ENCODE peak calls at places on chromosomes 12 and 14, in nine cellular contexts. X, H, Y, K, U, E, I, M and Z are unnamed samples.

GRCh38 chr12:57218030-57218853 is 1.6 kb downstream of the NXPH4 start:
- DNase-seq in K (no peak), E (no peak), U (no peak), H (no peak), M (no peak), X (no peak), I (no peak), Y (no peak), Z (no peak)

GRCh38 chr12:96427269-96427729 is 27.1 kb upstream of the CDK17 start:
- DNase-seq in M (no peak), X (no peak), H (no peak), U (peak; percentile 88), E (no peak), I (peak; percentile 100), Y (no peak), K (peak; percentile 25), Z (no peak)

GRCh38 chr14:97580923-97581495 is 783.8 kb downstream of the VRK1 start:
- DNase-seq in Y (no peak), H (no peak), M (no peak), E (no peak), X (no peak), I (no peak), K (no peak), U (no peak), Z (no peak)

GRCh38 chr12:24770334-24770733 is 178.6 kb downstream of the BCAT1 start:
- DNase-seq in I (peak; percentile 80), H (no peak), M (no peak), X (no peak), K (no peak), U (no peak), Y (no peak), E (no peak), Z (no peak)

GRCh38 chr12:69698769-69699540 is at the start of gene BEST3:
- DNase-seq in I (no peak), Y (no peak), K (no peak), M (peak; percentile 99), X (no peak), E (no peak), H (peak; percentile 96), U (no peak), Z (peak; percentile 94)

GRCh38 chr12:70840966-70841365 is 79.6 kb downstream of the PTPRR start:
- DNase-seq in H (no peak), U (no peak), I (no peak), E (no peak), Y (no peak), X (no peak), K (no peak), M (no peak), Z (no peak)

GRCh38 chr12:109347579-109347978 is at the start of gene MYO1H:
- DNase-seq in H (no peak), U (no peak), Y (no peak), E (no peak), K (no peak), I (no peak), M (no peak), X (no peak), Z (no peak)

GRCh38 chr12:78210894-78211302 is 380.2 kb downstream of the NAV3 start:
- DNase-seq in K (no peak), H (peak; percentile 23), I (peak; percentile 91), E (no peak), X (no peak), Y (no peak), U (no peak), M (peak; percentile 30), Z (no peak)

GRCh38 chr12:93042283-93042682 is 113.2 kb upstream of the EEA1 start:
- DNase-seq in M (no peak), E (no peak), H (no peak), I (no peak), U (no peak), K (no peak), X (no peak), Y (no peak), Z (no peak)

GRCh38 chr12:48750215-48750614 is 33.7 kb upstream of the CCNT1 start:
- DNase-seq in Y (no peak), K (no peak), U (no peak), I (no peak), M (no peak), E (no peak), H (no peak), X (no peak), Z (no peak)

GRCh38 chr12:17992002-17992656 is 97.9 kb downstream of the RERGL start:
- DNase-seq in K (no peak), X (no peak), U (no peak), H (peak; percentile 59), M (peak; percentile 81), I (peak; percentile 34), Y (no peak), E (no peak), Z (peak; percentile 48)

GRCh38 chr12:10634427-10634826 is 21.0 kb upstream of the MAGOHB start:
- DNase-seq in X (no peak), I (peak; percentile 23), H (no peak), Y (no peak), M (no peak), E (no peak), K (no peak), U (peak; percentile 89), Z (no peak)

GRCh38 chr12:116806845-116807440 is 68.8 kb downstream of the RNFT2 start:
- DNase-seq in U (no peak), H (no peak), E (no peak), I (no peak), Y (no peak), K (no peak), X (no peak), M (no peak), Z (no peak)

GRCh38 chr12:96776908-96777307 is 130.1 kb upstream of the NEDD1 start:
- DNase-seq in I (no peak), X (no peak), E (no peak), H (no peak), K (no peak), Y (no peak), M (no peak), U (no peak), Z (no peak)

GRCh38 chr12:57731411-57732080 is 7.0 kb downstream of the AGAP2 start:
- DNase-seq in I (no peak), U (no peak), K (no peak), E (no peak), Y (no peak), H (no peak), X (no peak), M (no peak), Z (no peak)

GRCh38 chr14:104794641-104795467 is 694 bp downstream of the AKT1 start:
- DNase-seq in Y (peak; percentile 50), E (no peak), H (no peak), M (peak; percentile 26), I (peak; percentile 29), U (no peak), K (peak; percentile 57), X (no peak), Z (no peak)

GRCh38 chr12:70178038-70178437 is 65.2 kb upstream of the CNOT2 start:
- DNase-seq in M (no peak), H (no peak), U (no peak), Y (no peak), I (peak; percentile 17), X (peak; percentile 34), E (no peak), K (no peak), Z (no peak)

GRCh38 chr12:102454808-102455760 is 25.3 kb downstream of the IGF1 start:
- DNase-seq in U (no peak), Y (no peak), M (no peak), X (no peak), K (no peak), E (no peak), H (no peak), I (peak; percentile 13), Z (no peak)

GRCh38 chr12:47547077-47547476 is 158.8 kb downstream of the RPAP3 start:
- DNase-seq in U (no peak), X (no peak), I (peak; percentile 64), K (no peak), Y (no peak), H (no peak), E (no peak), M (peak; percentile 29), Z (no peak)

GRCh38 chr12:56267443-56268071 is 815 bp downstream of the COQ10A start:
- DNase-seq in Y (no peak), U (no peak), H (no peak), K (peak; percentile 47), E (no peak), M (no peak), I (no peak), X (peak; percentile 26), Z (no peak)

GRCh38 chr12:111546758-111547383 is 52.2 kb downstream of the ATXN2 start:
- DNase-seq in Y (no peak), E (no peak), H (no peak), I (peak; percentile 44), U (no peak), K (no peak), X (no peak), M (no peak), Z (no peak)

GRCh38 chr14:76761198-76761848 is at the start of gene VASH1:
- DNase-seq in U (no peak), Y (peak; percentile 58), M (peak; percentile 71), H (peak; percentile 34), E (peak; percentile 77), X (peak; percentile 85), K (peak; percentile 64), I (peak; percentile 67), Z (peak; percentile 65)

GRCh38 chr12:55728932-55729591 is at the start of gene CD63:
- DNase-seq in E (peak; percentile 70), Y (peak; percentile 68), K (peak; percentile 92), X (peak; percentile 99), U (no peak), I (peak; percentile 86), M (peak; percentile 74), H (peak; percentile 65), Z (peak; percentile 65)

GRCh38 chr12:55720071-55720564 is at the start of gene RDH5:
- DNase-seq in X (no peak), Y (no peak), I (peak; percentile 85), M (no peak), K (peak; percentile 83), E (no peak), H (no peak), U (no peak), Z (no peak)

GRCh38 chr12:6724409-6724797 is 557 bp downstream of the COPS7A start:
- DNase-seq in X (no peak), M (peak; percentile 26), U (no peak), Y (no peak), I (no peak), K (no peak), H (peak; percentile 10), E (no peak), Z (no peak)

GRCh38 chr14:41986726-41987125 is 380.1 kb downstream of the LRFN5 start:
- DNase-seq in K (no peak), U (no peak), H (no peak), M (no peak), X (no peak), I (peak; percentile 40), Y (no peak), E (no peak), Z (no peak)

GRCh38 chr12:53219956-53220856 is 11.8 kb downstream of the RARG start:
- DNase-seq in M (peak; percentile 46), K (peak; percentile 88), Y (peak; percentile 57), I (peak; percentile 85), U (peak; percentile 69), X (peak; percentile 72), H (peak; percentile 68), E (peak; percentile 88), Z (peak; percentile 27)